ENCODE peak calls at places on chromosomes 12 and 14, in ten cellular contexts. D, R, T, B, V, I, W, M, N and U are unnamed samples.

GRCh38 chr12:107891967-107892366 is 117.5 kb downstream of the ASCL4 start:
- DNase-seq in D (no peak), R (no peak), T (no peak), B (no peak), V (peak; percentile 32), I (no peak), W (no peak), M (no peak), N (peak; percentile 20), U (peak; percentile 39)

GRCh38 chr14:71142375-71143038 is 235.2 kb downstream of the PCNX1 start:
- DNase-seq in D (no peak), R (no peak), T (no peak), B (no peak), V (no peak), I (no peak), W (no peak), M (peak; percentile 36), N (peak; percentile 97), U (no peak)

GRCh38 chr14:65847065-65847847 is 434.7 kb downstream of the FUT8 start:
- DNase-seq in D (no peak), R (peak; percentile 60), T (no peak), B (no peak), V (no peak), I (no peak), W (no peak), M (peak; percentile 39), N (no peak), U (no peak)

GRCh38 chr12:93740721-93741120 is 63.5 kb downstream of the CRADD start:
- DNase-seq in D (no peak), R (no peak), T (no peak), B (no peak), V (no peak), I (no peak), W (no peak), M (no peak), N (no peak), U (no peak)

GRCh38 chr12:123165537-123165936 is 14.6 kb upstream of the PITPNM2 start:
- DNase-seq in D (no peak), R (no peak), T (no peak), B (no peak), V (no peak), I (no peak), W (no peak), M (no peak), N (no peak), U (no peak)

GRCh38 chr14:74638066-74638465 is 26.0 kb upstream of the LTBP2 start:
- DNase-seq in D (no peak), R (no peak), T (no peak), B (no peak), V (no peak), I (no peak), W (no peak), M (no peak), N (no peak), U (no peak)

GRCh38 chr12:19186722-19187661 is 57.5 kb downstream of the PLEKHA5 start:
- DNase-seq in D (no peak), R (no peak), T (no peak), B (no peak), V (peak; percentile 26), I (no peak), W (peak; percentile 68), M (no peak), N (peak; percentile 66), U (peak; percentile 74)

GRCh38 chr12:42612258-42612608 is 22.7 kb upstream of the PRICKLE1 start:
- DNase-seq in D (no peak), R (no peak), T (no peak), B (no peak), V (no peak), I (no peak), W (no peak), M (no peak), N (peak; percentile 5), U (no peak)

GRCh38 chr12:122876724-122877123 is 19.2 kb downstream of the VPS37B start:
- DNase-seq in D (no peak), R (no peak), T (no peak), B (no peak), V (no peak), I (no peak), W (no peak), M (no peak), N (peak; percentile 39), U (no peak)

GRCh38 chr12:47797432-47797831 is 22.3 kb downstream of the HDAC7 start:
- DNase-seq in D (no peak), R (no peak), T (no peak), B (no peak), V (peak; percentile 36), I (no peak), W (no peak), M (no peak), N (no peak), U (peak; percentile 65)

GRCh38 chr14:104546021-104546491 is 33.5 kb upstream of the C14orf180 start:
- DNase-seq in D (no peak), R (no peak), T (peak; percentile 61), B (no peak), V (no peak), I (no peak), W (no peak), M (no peak), N (no peak), U (no peak)

GRCh38 chr14:32611752-32612151 is 282.7 kb downstream of the AKAP6 start:
- DNase-seq in D (no peak), R (no peak), T (no peak), B (no peak), V (no peak), I (no peak), W (no peak), M (no peak), N (peak; percentile 63), U (no peak)

GRCh38 chr12:120342156-120342555 is 14.6 kb upstream of the PLA2G1B start:
- DNase-seq in D (no peak), R (no peak), T (no peak), B (no peak), V (no peak), I (no peak), W (no peak), M (no peak), N (no peak), U (no peak)

GRCh38 chr14:20469890-20470858 is 968 bp downstream of the PNP start:
- DNase-seq in D (peak; percentile 38), R (no peak), T (no peak), B (no peak), V (peak; percentile 31), I (peak; percentile 27), W (no peak), M (peak; percentile 55), N (peak; percentile 72), U (peak; percentile 68)

GRCh38 chr12:98750511-98750910 is 105.4 kb downstream of the APAF1 start:
- DNase-seq in D (no peak), R (no peak), T (no peak), B (no peak), V (no peak), I (no peak), W (peak; percentile 23), M (no peak), N (no peak), U (no peak)

GRCh38 chr12:87344699-87345098 is 684.5 kb downstream of the C12orf50 start:
- DNase-seq in D (no peak), R (no peak), T (no peak), B (no peak), V (no peak), I (no peak), W (no peak), M (no peak), N (peak; percentile 27), U (peak; percentile 24)

GRCh38 chr14:75562048-75562447 is 16.4 kb upstream of the FLVCR2 start:
- DNase-seq in D (no peak), R (no peak), T (no peak), B (no peak), V (no peak), I (no peak), W (no peak), M (peak; percentile 74), N (no peak), U (no peak)

GRCh38 chr14:99570542-99571302 is 33.3 kb downstream of the CCDC85C start:
- DNase-seq in D (no peak), R (no peak), T (no peak), B (no peak), V (no peak), I (no peak), W (peak; percentile 47), M (no peak), N (no peak), U (peak; percentile 25)

GRCh38 chr12:71158361-71158882 is 623 bp upstream of the TSPAN8 start:
- DNase-seq in D (no peak), R (no peak), T (no peak), B (no peak), V (no peak), I (no peak), W (no peak), M (no peak), N (no peak), U (no peak)